ENCODE peak calls at places on chromosomes 13 and 19, in four cellular contexts. N is HepG2, T is endothelial cell of umbilical vein, M is H1. A is an unnamed sample.

GRCh38 chr13:51643882-51644281 is 59.6 kb downstream of the WDFY2 start:
- DNase-seq in N (peak), T (peak), M (no peak), A (no peak)

GRCh38 chr13:36795463-36795862 is 23.6 kb upstream of the RFXAP start:
- DNase-seq in N (no peak), T (no peak), M (peak), A (no peak)

GRCh38 chr13:26557051-26557392 is 461 bp upstream of the WASF3 start:
- DNase-seq in N (no peak), T (no peak), M (no peak), A (no peak)

GRCh38 chr13:23087884-23088283 is 92.9 kb upstream of the SGCG start:
- DNase-seq in N (peak), T (no peak), M (no peak), A (peak)

GRCh38 chr13:28584873-28585317 is 74.0 kb upstream of the POMP start:
- DNase-seq in N (no peak), T (no peak), M (no peak), A (no peak)

GRCh38 chr19:48495391-48495790 is 16.2 kb downstream of the LMTK3 start:
- DNase-seq in N (no peak), T (no peak), M (no peak), A (no peak)

GRCh38 chr19:50803633-50804419 is 13.6 kb downstream of the ACP4 start:
- DNase-seq in N (no peak), T (peak), M (no peak), A (peak)

GRCh38 chr19:1748115-1748702 is 5.1 kb upstream of the ONECUT3 start:
- DNase-seq in N (no peak), T (no peak), M (no peak), A (no peak)

GRCh38 chr19:409006-409514 is at the start of gene C2CD4C:
- DNase-seq in N (no peak), T (no peak), M (no peak), A (peak)

GRCh38 chr13:98286814-98287213 is 109.7 kb upstream of the RNF113B start:
- DNase-seq in N (no peak), T (no peak), M (no peak), A (no peak)

GRCh38 chr19:12350185-12350889 is 15.1 kb downstream of the ZNF442 start:
- DNase-seq in N (no peak), T (no peak), M (no peak), A (no peak)

GRCh38 chr19:42276821-42277220 is 7.8 kb downstream of the CIC start:
- DNase-seq in N (no peak), T (no peak), M (no peak), A (no peak)

GRCh38 chr19:35000647-35001501 is 751 bp downstream of the GRAMD1A start:
- DNase-seq in N (peak), T (peak), M (peak), A (peak)

GRCh38 chr13:19845758-19846157 is 17.7 kb downstream of the ZMYM5 start:
- DNase-seq in N (peak), T (peak), M (no peak), A (peak)

GRCh38 chr19:40718774-40719391 is 2.0 kb downstream of the ITPKC start:
- DNase-seq in N (peak), T (peak), M (no peak), A (peak)

GRCh38 chr19:10603084-10603872 is 16.2 kb upstream of the AP1M2 start:
- DNase-seq in N (no peak), T (peak), M (no peak), A (peak)

GRCh38 chr13:44040070-44040753 is 160.5 kb downstream of the LACC1 start:
- DNase-seq in N (no peak), T (no peak), M (no peak), A (no peak)

GRCh38 chr19:45681391-45682015 is 10.2 kb downstream of the SNRPD2 start:
- DNase-seq in N (peak), T (peak), M (no peak), A (peak)

GRCh38 chr13:51269039-51269438 is 46.8 kb downstream of the FAM124A start:
- DNase-seq in N (no peak), T (no peak), M (no peak), A (no peak)

GRCh38 chr13:65154661-65155447 is 2075.3 kb downstream of the PCDH9 start:
- DNase-seq in N (no peak), T (no peak), M (no peak), A (no peak)

GRCh38 chr19:35078807-35079206 is 36.8 kb upstream of the FXYD3 start:
- DNase-seq in N (no peak), T (no peak), M (no peak), A (no peak)

GRCh38 chr19:20664917-20665781 is 3.8 kb upstream of the ZNF626 start:
- DNase-seq in N (peak), T (no peak), M (no peak), A (no peak)

GRCh38 chr13:51714663-51715168 is 89.2 kb downstream of the DHRS12 start:
- DNase-seq in N (no peak), T (no peak), M (no peak), A (no peak)

GRCh38 chr13:27419333-27419732 is 5.1 kb upstream of the GTF3A start:
- DNase-seq in N (no peak), T (no peak), M (no peak), A (no peak)

GRCh38 chr19:2546128-2547032 is 70.5 kb downstream of the GADD45B start:
- DNase-seq in N (peak), T (peak), M (no peak), A (peak)

GRCh38 chr13:67131393-67131792 is 98.7 kb downstream of the PCDH9 start:
- DNase-seq in N (no peak), T (no peak), M (no peak), A (no peak)

GRCh38 chr19:49441210-49441959 is at the start of gene SLC17A7:
- DNase-seq in N (no peak), T (no peak), M (no peak), A (peak)

GRCh38 chr19:45517641-45518468 is 10.6 kb downstream of the VASP start:
- DNase-seq in N (no peak), T (no peak), M (no peak), A (no peak)

GRCh38 chr19:57443121-57443696 is 8.1 kb downstream of the ZNF749 start:
- DNase-seq in N (no peak), T (no peak), M (no peak), A (no peak)

GRCh38 chr13:109998808-109999528 is 212.6 kb upstream of the IRS2 start:
- DNase-seq in N (no peak), T (no peak), M (no peak), A (no peak)

GRCh38 chr19:41802770-41803169 is 6.4 kb downstream of the CEACAM3 start:
- DNase-seq in N (no peak), T (no peak), M (no peak), A (no peak)

GRCh38 chr13:28540612-28541011 is 45.7 kb upstream of the FLT1 start:
- DNase-seq in N (no peak), T (no peak), M (no peak), A (no peak)

GRCh38 chr19:40803857-40804782 is 5.1 kb downstream of the EGLN2 start:
- DNase-seq in N (peak), T (no peak), M (no peak), A (peak)

GRCh38 chr13:97257800-97258799 is 36.0 kb downstream of the MBNL2 start:
- DNase-seq in N (peak), T (peak), M (no peak), A (peak)

GRCh38 chr13:24273926-24274325 is 35.5 kb upstream of the C1QTNF9 start:
- DNase-seq in N (no peak), T (no peak), M (no peak), A (no peak)

GRCh38 chr19:36668646-36669045 is 2.0 kb upstream of the ZNF461 start:
- DNase-seq in N (no peak), T (no peak), M (no peak), A (no peak)
- H3K9ac ChIP-seq in N (no peak), T (no peak), M (no peak), A (no peak)

DNA sequence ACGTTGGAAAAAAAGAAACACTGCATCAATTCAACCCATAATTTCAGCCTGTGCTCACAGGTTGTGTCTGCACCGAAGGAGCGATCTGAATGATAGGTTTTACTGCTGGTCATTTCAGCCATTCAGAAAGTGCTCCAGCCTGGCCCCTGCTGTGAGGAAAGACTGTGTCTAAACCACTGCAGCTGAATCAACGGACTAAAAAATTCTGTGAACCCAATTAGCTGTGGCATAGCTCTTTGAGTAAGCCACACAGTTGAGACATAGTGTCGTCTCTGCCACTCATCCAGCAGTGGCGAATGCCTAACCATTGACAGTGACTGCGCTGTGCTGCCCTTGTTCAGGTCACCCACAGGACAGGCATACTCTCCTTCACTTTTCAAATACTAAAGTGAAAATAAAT is 179.8 kb downstream of the COG6 start:
- DNase-seq in N (no peak), T (no peak), M (no peak), A (no peak)
- TF ChIP-seq JUN in N (no peak), T (no peak), M (no peak), A (no peak)

DNA sequence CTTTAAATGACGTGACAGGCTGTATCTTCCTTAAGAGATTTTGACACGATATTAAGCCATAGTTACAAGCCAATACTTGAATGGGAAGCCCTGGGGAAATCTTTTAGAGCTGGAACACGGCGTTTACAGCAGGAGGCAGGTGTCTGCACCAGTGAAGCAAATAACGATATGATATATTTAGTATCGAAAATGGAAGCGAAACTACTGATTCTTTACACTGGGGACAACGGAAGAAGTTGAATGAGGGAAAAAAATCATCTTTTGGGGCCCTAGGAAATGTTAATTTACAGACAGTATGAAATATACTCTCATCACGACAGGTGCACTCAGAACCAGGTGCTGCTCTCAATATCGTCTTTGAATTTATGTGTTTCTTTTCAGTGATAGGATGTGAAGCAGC is 793.9 kb upstream of the PCDH20 start:
- DNase-seq in N (no peak), T (no peak), M (no peak), A (no peak)
- H3K9ac ChIP-seq in N (no peak), T (no peak), M (no peak), A (no peak)

DNA sequence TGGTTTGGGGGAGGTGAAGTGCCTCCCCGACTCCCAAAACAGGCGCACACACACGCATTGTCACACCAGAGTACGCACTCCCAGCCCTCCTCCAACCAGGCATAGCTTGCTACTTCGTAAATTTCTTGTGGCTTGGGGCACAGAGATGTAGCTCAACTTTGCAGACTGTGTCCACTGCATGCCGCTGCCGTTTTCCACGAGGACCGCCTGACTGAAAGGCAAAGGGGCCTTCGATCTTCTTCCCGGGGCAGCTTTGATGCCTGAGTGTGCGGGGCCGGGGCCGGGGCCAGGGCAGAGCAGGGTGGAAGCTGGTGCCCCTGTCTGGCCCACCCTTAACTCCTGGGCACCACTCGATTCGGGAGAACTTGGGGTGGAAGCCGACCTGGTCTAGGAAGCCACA is 5.7 kb upstream of the TSHZ3 start:
- DNase-seq in N (no peak), T (no peak), M (no peak), A (no peak)
- TF ChIP-seq JUN in N (no peak), T (no peak), M (no peak), A (no peak)

GRCh38 chr19:55089279-55089944 is 13.7 kb downstream of the EPS8L1 start:
- DNase-seq in N (no peak), T (no peak), M (no peak), A (no peak)

GRCh38 chr19:55088021-55088451 is 12.4 kb downstream of the EPS8L1 start:
- DNase-seq in N (no peak), T (no peak), M (no peak), A (no peak)

GRCh38 chr19:55087542-55087935 is 11.9 kb downstream of the EPS8L1 start:
- DNase-seq in N (no peak), T (no peak), M (no peak), A (no peak)

GRCh38 chr19:55086730-55087541 is 11.3 kb downstream of the EPS8L1 start:
- DNase-seq in N (no peak), T (peak), M (peak), A (no peak)

GRCh38 chr19:55088543-55089265 is 13.0 kb downstream of the EPS8L1 start:
- DNase-seq in N (peak), T (peak), M (no peak), A (peak)
- H3K9ac ChIP-seq in N (no peak), T (peak), M (no peak), A (no peak)

GRCh38 chr13:113559901-113560644 is 24.5 kb upstream of the TFDP1 start:
- DNase-seq in N (no peak), T (no peak), M (no peak), A (no peak)
- TF ChIP-seq JUN in N (no peak), T (no peak), M (no peak), A (no peak)

A was measured in K562.